ENCODE peak calls at places on chromosomes 6 and 20, in seven cellular contexts. C, I, J, X, G, T and Q are unnamed samples.
A peak's percentile ranks its signal among the peaks of the same experiment; 100 is the strongest.

GRCh38 chr6:47621838-47622449 is 76.4 kb upstream of the ADGRF4 start:
- DNase-seq in G (no peak), X (no peak), J (no peak), T (no peak), C (no peak), I (no peak), Q (no peak)

GRCh38 chr20:48040491-48040890 is 255.2 kb upstream of the SULF2 start:
- DNase-seq in J (no peak), T (no peak), C (no peak), I (no peak), G (no peak), X (no peak), Q (no peak)

GRCh38 chr6:157513004-157513603 is 132.1 kb downstream of the ZDHHC14 start:
- DNase-seq in X (no peak), G (no peak), J (no peak), I (no peak), C (no peak), T (no peak), Q (no peak)

GRCh38 chr6:15108383-15108715 is 137.5 kb upstream of the JARID2 start:
- DNase-seq in I (no peak), T (no peak), G (no peak), J (no peak), X (no peak), C (no peak), Q (no peak)

GRCh38 chr6:75345413-75345812 is 60.8 kb upstream of the TMEM30A start:
- DNase-seq in G (no peak), T (no peak), I (no peak), C (no peak), J (no peak), X (no peak), Q (no peak)

GRCh38 chr6:101595276-101595675 is 201.8 kb downstream of the GRIK2 start:
- DNase-seq in G (no peak), I (no peak), C (no peak), T (no peak), J (no peak), X (no peak), Q (no peak)

GRCh38 chr20:64005394-64005793 is 24.5 kb downstream of the PRPF6 start:
- DNase-seq in G (no peak), J (no peak), I (no peak), X (no peak), C (no peak), T (no peak), Q (no peak)

GRCh38 chr6:322940-323729 is 30.8 kb downstream of the DUSP22 start:
- DNase-seq in J (no peak), I (no peak), T (no peak), G (no peak), C (no peak), X (no peak), Q (no peak)

GRCh38 chr6:80640176-80640575 is 533.7 kb downstream of the BCKDHB start:
- DNase-seq in J (no peak), T (peak; percentile 55), X (no peak), C (no peak), G (no peak), I (no peak), Q (no peak)

GRCh38 chr6:153210083-153210482 is 79.0 kb upstream of the RGS17 start:
- DNase-seq in T (peak; percentile 51), I (no peak), C (no peak), J (no peak), G (no peak), X (no peak), Q (no peak)

GRCh38 chr20:11261533-11262000 is 587.8 kb upstream of the JAG1 start:
- DNase-seq in I (no peak), T (peak; percentile 78), C (no peak), X (no peak), J (no peak), G (no peak), Q (no peak)